ENCODE peak calls at places on chromosome 5, in five cellular contexts. G is cardiac muscle cell, O is adrenal gland, Z is WERI-Rb-1, L is caudate nucleus. M is an unnamed sample.

GRCh38 chr5:43680286-43680685 is 77.3 kb downstream of the NNT start:
- DNase-seq in G (no peak), L (no peak), O (no peak), Z (no peak), M (no peak)

GRCh38 chr5:177992466-177992865 is 3.6 kb downstream of the PROP1 start:
- DNase-seq in G (no peak), O (no peak), Z (no peak), L (no peak), M (no peak)

GRCh38 chr5:139415221-139415861 is 11.5 kb upstream of the SPATA24 start:
- DNase-seq in G (no peak), O (peak), L (peak), Z (no peak), M (no peak)

GRCh38 chr5:83595217-83595616 is 123.7 kb downstream of the VCAN start:
- DNase-seq in Z (no peak), L (no peak), G (no peak), O (no peak), M (no peak)

GRCh38 chr5:140602165-140602564 is 30.8 kb downstream of the CD14 start:
- DNase-seq in O (no peak), L (no peak), Z (no peak), G (no peak), M (no peak)

GRCh38 chr5:149677721-149678120 is 52.4 kb upstream of the PPARGC1B start:
- DNase-seq in O (no peak), Z (no peak), G (no peak), L (peak), M (no peak)

GRCh38 chr5:151298063-151298462 is 5.5 kb downstream of the SLC36A3 start:
- DNase-seq in L (no peak), G (peak), Z (peak), O (peak), M (no peak)

GRCh38 chr5:145906401-145906800 is 30.0 kb upstream of the SH3RF2 start:
- DNase-seq in O (no peak), L (no peak), G (no peak), Z (no peak), M (no peak)

GRCh38 chr5:141172381-141173204 is at the start of gene PCDHB7:
- DNase-seq in L (no peak), G (peak), O (no peak), Z (peak), M (no peak)

GRCh38 chr5:55480781-55481180 is 54.0 kb downstream of the PLPP1 start:
- DNase-seq in G (no peak), L (no peak), Z (no peak), O (no peak), M (no peak)

GRCh38 chr5:4511996-4512656 is 628.0 kb upstream of the ADAMTS16 start:
- DNase-seq in Z (peak), O (peak), G (no peak), L (no peak), M (peak)

GRCh38 chr5:32506251-32506661 is 61.7 kb upstream of the ZFR start:
- DNase-seq in O (no peak), G (peak), L (no peak), Z (no peak), M (no peak)

GRCh38 chr5:33556330-33557328 is 115.9 kb downstream of the TARS1 start:
- DNase-seq in G (peak), Z (no peak), L (no peak), O (no peak), M (no peak)

GRCh38 chr5:982377-983237 is 26.0 kb upstream of the NKD2 start:
- DNase-seq in O (no peak), L (no peak), G (no peak), Z (peak), M (no peak)

GRCh38 chr5:68046445-68046844 is 169.1 kb upstream of the PIK3R1 start:
- DNase-seq in Z (no peak), O (peak), L (no peak), G (peak), M (no peak)

GRCh38 chr5:160297004-160297403 is 15.4 kb downstream of the CCNJL start:
- DNase-seq in O (no peak), G (no peak), L (no peak), Z (no peak), M (peak)

GRCh38 chr5:180338001-180338707 is 15.0 kb downstream of the GFPT2 start:
- DNase-seq in G (no peak), Z (no peak), L (no peak), O (no peak), M (no peak)

GRCh38 chr5:1239514-1240251 is 14.5 kb downstream of the SLC6A18 start:
- DNase-seq in O (no peak), L (no peak), G (no peak), Z (peak), M (no peak)

GRCh38 chr5:150215978-150216944 is 26.4 kb downstream of the SLC6A7 start:
- DNase-seq in O (no peak), L (no peak), G (no peak), Z (peak), M (no peak)

GRCh38 chr5:65137631-65138030 is 344.1 kb downstream of the ADAMTS6 start:
- DNase-seq in G (no peak), O (no peak), L (no peak), Z (no peak), M (no peak)

GRCh38 chr5:111697881-111698757 is 58.9 kb downstream of the NREP start:
- DNase-seq in O (no peak), Z (no peak), L (no peak), G (peak), M (no peak)

GRCh38 chr5:178244566-178244965 is 12.0 kb upstream of the PHYKPL start:
- DNase-seq in G (peak), O (no peak), L (no peak), Z (no peak), M (no peak)

GRCh38 chr5:8686707-8687106 is 817.8 kb downstream of the MTRR start:
- DNase-seq in Z (no peak), L (no peak), G (peak), O (no peak), M (no peak)

GRCh38 chr5:17000296-17000939 is 64.3 kb upstream of the MYO10 start:
- DNase-seq in Z (no peak), O (no peak), L (no peak), G (peak), M (no peak)

GRCh38 chr5:158468444-158468843 is 609.5 kb upstream of the CLINT1 start:
- DNase-seq in L (no peak), G (no peak), Z (no peak), O (no peak), M (no peak)

GRCh38 chr5:23717486-23717885 is 210.1 kb downstream of the PRDM9 start:
- DNase-seq in O (no peak), L (no peak), G (no peak), Z (no peak), M (no peak)

GRCh38 chr5:52829664-52830063 is 41.9 kb downstream of the ITGA1 start:
- DNase-seq in G (no peak), O (no peak), Z (no peak), L (no peak), M (no peak)

GRCh38 chr5:143471041-143471509 is 67.6 kb upstream of the NR3C1 start:
- DNase-seq in O (no peak), Z (no peak), L (no peak), G (peak), M (no peak)

GRCh38 chr5:156826150-156826549 is 23.9 kb upstream of the PPP1R2B start:
- DNase-seq in O (no peak), L (no peak), Z (no peak), G (no peak), M (no peak)

GRCh38 chr5:168790691-168791230 is 211.6 kb upstream of the PANK3 start:
- DNase-seq in L (no peak), Z (peak), O (no peak), G (no peak), M (no peak)

GRCh38 chr5:102295534-102296228 is 403 bp downstream of the SLCO4C1 start:
- DNase-seq in L (no peak), O (no peak), G (no peak), Z (no peak), M (no peak)

GRCh38 chr5:98999631-99000030 is 70.8 kb upstream of the CHD1 start:
- DNase-seq in L (no peak), O (no peak), Z (no peak), G (peak), M (no peak)

GRCh38 chr5:19547640-19548039 is 440.4 kb downstream of the CDH18 start:
- DNase-seq in G (peak), Z (no peak), L (no peak), O (no peak), M (no peak)

GRCh38 chr5:16179511-16179935 is at the start of gene MARCHF11:
- DNase-seq in Z (peak), G (no peak), L (no peak), O (peak), M (no peak)

DNA sequence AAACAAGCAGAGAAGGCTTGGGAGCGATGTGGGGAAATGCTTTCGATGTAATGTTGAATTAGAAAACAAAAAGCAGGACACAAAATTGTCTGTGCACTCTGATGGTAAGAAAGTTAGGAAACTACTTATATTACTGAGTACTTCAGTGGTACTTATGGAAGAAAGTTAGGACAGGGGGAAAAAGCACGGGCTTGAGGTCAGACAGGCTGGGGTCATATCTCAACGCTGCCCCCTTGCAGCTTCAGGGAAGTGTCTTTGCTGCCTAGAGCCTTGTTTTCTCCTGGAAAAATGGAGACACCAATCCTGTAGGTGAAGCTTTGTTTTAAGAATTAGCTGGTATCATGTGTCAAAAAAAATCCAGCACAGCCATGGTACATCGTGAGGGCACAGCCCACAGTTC is 23.0 kb downstream of the NEURL1B start:
- DNase-seq in L (no peak), G (no peak), Z (no peak), O (no peak), M (no peak)
- H3K27ac ChIP-seq in L (no peak), G (peak), Z (no peak), O (peak), M (no peak)

GRCh38 chr5:97657239-97657638 is 474.2 kb upstream of the RIOK2 start:
- DNase-seq in O (no peak), Z (no peak), G (peak), L (no peak), M (no peak)

GRCh38 chr5:97658116-97658900 is 475.3 kb upstream of the RIOK2 start:
- DNase-seq in Z (no peak), O (peak), G (peak), L (no peak), M (no peak)
- H3K27ac ChIP-seq in Z (no peak), O (no peak), G (no peak), L (no peak), M (no peak)

GRCh38 chr5:107919969-107920368 is 249.2 kb upstream of the EFNA5 start:
- DNase-seq in G (no peak), L (no peak), O (no peak), Z (no peak), M (no peak)
- H3K27ac ChIP-seq in G (no peak), L (no peak), O (no peak), Z (no peak), M (no peak)

GRCh38 chr5:134549714-134550113 is 24.2 kb downstream of the JADE2 start:
- DNase-seq in O (no peak), L (no peak), Z (no peak), G (peak), M (no peak)

GRCh38 chr5:134550271-134551214 is 25.1 kb downstream of the JADE2 start:
- DNase-seq in Z (no peak), O (peak), L (peak), G (no peak), M (no peak)

GRCh38 chr5:134545070-134545868 is 19.8 kb downstream of the JADE2 start:
- DNase-seq in L (no peak), Z (no peak), G (peak), O (no peak), M (no peak)

GRCh38 chr5:134547579-134547978 is 22.1 kb downstream of the JADE2 start:
- DNase-seq in G (peak), O (peak), L (no peak), Z (no peak), M (no peak)

DNA sequence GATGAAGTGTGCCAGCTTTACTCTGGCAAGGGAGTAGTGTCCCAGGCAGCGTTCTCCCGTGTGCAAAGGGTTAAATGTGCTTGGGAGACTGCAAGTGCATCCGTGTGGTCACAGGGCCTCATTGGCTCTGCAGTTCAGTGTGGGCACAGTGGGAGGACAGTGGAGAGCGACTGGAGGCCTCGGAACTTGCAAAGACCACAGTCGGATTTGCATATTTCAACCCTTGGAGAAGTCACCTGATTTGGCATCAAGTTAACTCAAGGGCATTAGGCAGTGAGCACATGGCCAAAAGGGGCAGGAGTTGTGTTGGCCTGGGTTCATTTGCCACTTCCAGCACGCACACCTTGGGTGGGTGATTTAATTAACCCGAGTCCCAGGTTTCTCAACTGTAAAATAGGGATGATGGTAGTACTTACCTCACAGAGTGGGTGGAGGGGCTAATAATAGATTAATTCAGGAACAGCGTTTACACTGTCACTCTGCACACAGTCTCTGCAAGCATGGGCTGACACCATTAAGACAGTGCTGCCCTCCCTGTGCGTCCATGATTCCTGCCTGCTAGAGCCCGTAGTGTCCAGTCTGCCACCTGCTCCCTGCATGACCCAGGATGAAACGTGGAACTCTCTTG is 22.6 kb downstream of the JADE2 start:
- DNase-seq in Z (no peak), L (no peak), G (no peak), O (peak), M (no peak)
- H3K27ac ChIP-seq in Z (no peak), L (no peak), G (no peak), O (peak), M (no peak)

GRCh38 chr5:62342476-62342837 is 36.5 kb downstream of the KIF2A start:
- DNase-seq in Z (no peak), O (no peak), L (no peak), G (no peak), M (no peak)

GRCh38 chr5:62340392-62340791 is 34.4 kb downstream of the KIF2A start:
- DNase-seq in Z (no peak), L (no peak), G (peak), O (no peak), M (no peak)

GRCh38 chr5:62340979-62341378 is 35.0 kb downstream of the KIF2A start:
- DNase-seq in O (no peak), L (no peak), G (no peak), Z (no peak), M (no peak)

GRCh38 chr5:62343428-62343827 is 37.4 kb downstream of the KIF2A start:
- DNase-seq in Z (no peak), L (no peak), G (peak), O (no peak), M (no peak)

GRCh38 chr5:62341783-62342475 is 35.9 kb downstream of the KIF2A start:
- DNase-seq in O (no peak), L (no peak), Z (no peak), G (no peak), M (no peak)
- H3K27ac ChIP-seq in O (no peak), L (no peak), Z (no peak), G (no peak), M (no peak)

GRCh38 chr5:38598296-38598993 is 42.0 kb upstream of the LIFR start:
- DNase-seq in Z (no peak), L (no peak), G (no peak), O (no peak), M (no peak)

GRCh38 chr5:38601133-38601842 is 44.8 kb upstream of the LIFR start:
- DNase-seq in L (no peak), G (peak), Z (peak), O (no peak), M (no peak)

GRCh38 chr5:38600334-38601045 is 44.0 kb upstream of the LIFR start:
- DNase-seq in G (peak), O (no peak), L (no peak), Z (no peak), M (no peak)

GRCh38 chr5:38596997-38597396 is 40.6 kb upstream of the LIFR start:
- DNase-seq in L (no peak), Z (peak), G (no peak), O (no peak), M (no peak)

GRCh38 chr5:38598994-38599611 is 42.7 kb upstream of the LIFR start:
- DNase-seq in Z (no peak), G (peak), O (no peak), L (no peak), M (no peak)
- H3K27ac ChIP-seq in Z (no peak), G (peak), O (no peak), L (no peak), M (peak)

DNA sequence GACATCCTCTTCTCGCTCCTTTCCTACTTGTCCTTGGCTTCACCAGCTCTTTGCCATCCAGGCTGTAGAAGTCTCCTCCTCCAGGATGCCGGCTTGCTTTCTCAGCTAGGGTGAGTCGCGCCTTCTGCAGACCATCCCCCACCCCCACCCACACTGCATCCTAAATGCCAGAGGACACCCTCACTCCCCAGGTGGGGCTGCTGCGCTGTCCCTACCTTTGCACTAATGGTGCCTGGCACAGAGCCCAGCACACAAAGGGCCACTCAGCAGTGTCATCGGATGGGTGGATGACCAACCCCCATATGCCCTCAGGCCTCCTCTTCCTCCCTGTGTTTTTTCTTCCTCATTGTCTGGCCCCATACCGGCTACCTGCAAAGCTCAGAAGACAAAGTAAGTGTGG is 14.8 kb downstream of the IL9 start:
- DNase-seq in O (no peak), L (no peak), G (no peak), Z (no peak), M (no peak)
- H3K27ac ChIP-seq in O (no peak), L (no peak), G (no peak), Z (no peak), M (no peak)

GRCh38 chr5:93892481-93892880 is 151.1 kb upstream of the POU5F2 start:
- DNase-seq in L (no peak), O (no peak), Z (no peak), G (peak), M (no peak)
- H3K27ac ChIP-seq in L (no peak), O (no peak), Z (no peak), G (no peak), M (no peak)

GRCh38 chr5:77312411-77312810 is 101.9 kb downstream of the PDE8B start:
- DNase-seq in L (no peak), G (peak), O (peak), Z (no peak), M (no peak)
- H3K27ac ChIP-seq in L (no peak), G (no peak), O (no peak), Z (no peak), M (no peak)